ENCODE peak calls at places on chromosomes 2 and 18, in eight cellular contexts. C is fibroblast of lung; O is CD4-positive, alpha-beta memory T cell; F is GM19239; T is activated naive CD8-positive, alpha-beta T cell treated with anti-CD3 and anti-CD28 coated beads, Interleukin-2, amount 50 U/mL, for 24 hours; Y is T-helper 22 cell; V is ELF-1; P is ACHN. L is an unnamed sample.
A peak's percentile ranks its signal among the peaks of the same experiment; 100 is the strongest.

GRCh38 chr2:224472137-224472536 is 70.2 kb upstream of the FAM124B start:
- DNase-seq in T (no peak), Y (no peak), O (no peak), F (no peak), V (no peak), P (no peak), C (no peak), L (no peak)

GRCh38 chr2:42099431-42100173 is 51.8 kb downstream of the PKDCC start:
- DNase-seq in P (no peak), O (peak; percentile 23), V (no peak), T (no peak), Y (no peak), C (no peak), F (no peak), L (no peak)

GRCh38 chr2:127205211-127206140 is 14.6 kb downstream of the CYP27C1 start:
- DNase-seq in F (no peak), Y (no peak), V (peak; percentile 72), C (no peak), P (no peak), O (no peak), T (no peak), L (no peak)

GRCh38 chr18:70998490-70998889 is 709.6 kb downstream of the SOCS6 start:
- DNase-seq in V (no peak), O (no peak), T (no peak), F (no peak), C (no peak), P (no peak), Y (no peak), L (no peak)

GRCh38 chr2:69163109-69163508 is 150.1 kb downstream of the ANTXR1 start:
- DNase-seq in Y (no peak), F (no peak), V (peak; percentile 49), T (no peak), C (peak; percentile 97), P (peak; percentile 85), O (no peak), L (no peak)

GRCh38 chr18:44586782-44587524 is 93.7 kb upstream of the SETBP1 start:
- DNase-seq in O (no peak), V (no peak), Y (no peak), P (no peak), F (no peak), C (no peak), T (no peak), L (no peak)

GRCh38 chr18:68152770-68153169 is 562.1 kb downstream of the TMX3 start:
- DNase-seq in O (no peak), T (no peak), V (peak; percentile 74), Y (no peak), F (no peak), P (peak; percentile 7), C (no peak), L (no peak)

GRCh38 chr18:713135-713490 is 683 bp upstream of the ENOSF1 start:
- DNase-seq in Y (no peak), V (no peak), P (no peak), O (peak; percentile 21), F (no peak), C (no peak), T (no peak), L (peak; percentile 1)

GRCh38 chr2:199659207-199659606 is 191.8 kb downstream of the FTCDNL1 start:
- DNase-seq in F (no peak), T (peak; percentile 10), V (peak; percentile 82), P (peak; percentile 64), Y (no peak), O (no peak), C (peak; percentile 56), L (no peak)

GRCh38 chr2:222655406-222655747 is 515 bp downstream of the FARSB start:
- DNase-seq in P (peak; percentile 52), V (no peak), F (no peak), T (no peak), O (no peak), Y (no peak), C (peak; percentile 58), L (no peak)

GRCh38 chr18:68083776-68084175 is 567.3 kb upstream of the DSEL start:
- DNase-seq in Y (no peak), F (no peak), P (no peak), V (no peak), O (no peak), T (no peak), C (peak; percentile 58), L (no peak)

GRCh38 chr2:221572821-221573429 is 821 bp upstream of the EPHA4 start:
- DNase-seq in V (peak; percentile 65), F (peak; percentile 9), P (peak; percentile 54), C (peak; percentile 71), Y (no peak), O (no peak), T (peak; percentile 30), L (peak; percentile 16)

GRCh38 chr2:215654177-215654850 is 218.4 kb upstream of the FN1 start:
- DNase-seq in C (peak; percentile 76), O (no peak), P (no peak), F (no peak), Y (no peak), V (no peak), T (no peak), L (no peak)

L was measured in T-helper 9 cell.